ENCODE peak calls at places on chromosome 9, in seven cellular contexts. H is mammary epithelial cell, E is tibial nerve, D is non-pigmented ciliary epithelial cell, A is NCI-H1105, I is ecto neural progenitor cell, J is pancreas. K is an unnamed sample.

GRCh38 chr9:108057421-108058136 is 568.0 kb upstream of the KLF4 start:
- DNase-seq in I (no peak), D (peak), A (no peak), E (no peak), H (peak), J (no peak), K (no peak)

GRCh38 chr9:124202447-124202971 is 55.2 kb upstream of the NEK6 start:
- DNase-seq in H (no peak), I (no peak), D (no peak), A (no peak), J (peak), E (no peak), K (no peak)

GRCh38 chr9:117021881-117022280 is 334.8 kb downstream of the TRIM32 start:
- DNase-seq in D (no peak), A (no peak), H (no peak), J (no peak), E (no peak), I (no peak), K (no peak)

GRCh38 chr9:76451234-76451633 is 7.7 kb upstream of the GCNT1 start:
- DNase-seq in A (no peak), I (no peak), J (no peak), H (peak), D (peak), E (no peak), K (no peak)

GRCh38 chr9:73149371-73150067 is 2.1 kb upstream of the ANXA1 start:
- DNase-seq in E (no peak), J (no peak), D (peak), A (no peak), I (no peak), H (peak), K (no peak)

GRCh38 chr9:79817469-79818004 is 245.8 kb downstream of the TLE4 start:
- DNase-seq in J (no peak), A (no peak), E (no peak), H (no peak), D (no peak), I (no peak), K (no peak)

GRCh38 chr9:115208503-115208902 is 90.5 kb upstream of the TNC start:
- DNase-seq in J (no peak), H (peak), I (no peak), A (no peak), E (no peak), D (no peak), K (no peak)

GRCh38 chr9:85215936-85216335 is 525.8 kb downstream of the AGTPBP1 start:
- DNase-seq in J (no peak), A (no peak), E (no peak), H (no peak), I (no peak), D (no peak), K (no peak)

GRCh38 chr9:97518909-97519307 is 17.4 kb downstream of the TMOD1 start:
- DNase-seq in H (no peak), E (peak), I (no peak), D (no peak), A (no peak), J (no peak), K (no peak)